ENCODE peak calls at places on chromosome 14, in four cellular contexts. One of them, this sample, is unnamed.
A peak's percentile ranks its signal among the peaks of the same experiment; 100 is the strongest.

GRCh38 chr14:92074555-92074954 is 31.8 kb downstream of the ATXN3 start:
- DNase-seq in HepG2: no peak
- DNase-seq in A549: no peak
- DNase-seq in GM12878: no peak
- DNase-seq in this sample: no peak

GRCh38 chr14:58238252-58239247 is 6.1 kb upstream of the PSMA3 start:
- DNase-seq in A549: no peak
- DNase-seq in HepG2: no peak
- DNase-seq in GM12878: no peak
- DNase-seq in this sample: no peak

GRCh38 chr14:44795725-44796124 is 166.0 kb downstream of the KLHL28 start:
- DNase-seq in GM12878: no peak
- DNase-seq in HepG2: no peak
- DNase-seq in A549: no peak
- DNase-seq in this sample: no peak

GRCh38 chr14:95242870-95243269 is 76.8 kb downstream of the CLMN start:
- DNase-seq in A549: no peak
- DNase-seq in GM12878: no peak
- DNase-seq in HepG2: no peak
- DNase-seq in this sample: no peak

GRCh38 chr14:49250517-49250916 is 335.7 kb downstream of the RPS29 start:
- DNase-seq in GM12878: no peak
- DNase-seq in HepG2: no peak
- DNase-seq in A549: no peak
- DNase-seq in this sample: no peak

GRCh38 chr14:20417250-20418186 is 4.2 kb upstream of the TEP1 start:
- DNase-seq in A549: no peak
- DNase-seq in HepG2: peak; percentile 65
- DNase-seq in GM12878: no peak
- DNase-seq in this sample: no peak

GRCh38 chr14:94423465-94424056 is 29.0 kb downstream of the SERPINA11 start:
- DNase-seq in GM12878: peak; percentile 24
- DNase-seq in A549: peak; percentile 61
- DNase-seq in HepG2: peak; percentile 80
- DNase-seq in this sample: peak; percentile 41

GRCh38 chr14:81412779-81413178 is 12.7 kb upstream of the STON2 start:
- DNase-seq in HepG2: no peak
- DNase-seq in A549: no peak
- DNase-seq in GM12878: no peak
- DNase-seq in this sample: no peak

GRCh38 chr14:77369280-77369679 is 7.6 kb downstream of the TMED8 start:
- DNase-seq in HepG2: no peak
- DNase-seq in GM12878: no peak
- DNase-seq in A549: no peak
- DNase-seq in this sample: no peak

GRCh38 chr14:55107766-55108554 is 21.1 kb upstream of the LGALS3 start:
- DNase-seq in GM12878: no peak
- DNase-seq in A549: peak; percentile 71
- DNase-seq in HepG2: peak; percentile 83
- DNase-seq in this sample: no peak

GRCh38 chr14:53696217-53696965 is 260.2 kb downstream of the BMP4 start:
- DNase-seq in HepG2: peak; percentile 72
- DNase-seq in GM12878: no peak
- DNase-seq in A549: no peak
- DNase-seq in this sample: no peak

GRCh38 chr14:65128096-65128495 is 25.8 kb upstream of the MAX start:
- DNase-seq in GM12878: no peak
- DNase-seq in HepG2: no peak
- DNase-seq in A549: no peak
- DNase-seq in this sample: no peak

GRCh38 chr14:54881761-54882401 is 20.7 kb downstream of the GCH1 start:
- DNase-seq in GM12878: no peak
- DNase-seq in HepG2: no peak
- DNase-seq in A549: no peak
- DNase-seq in this sample: no peak

GRCh38 chr14:26370118-26370517 is 227.7 kb downstream of the NOVA1 start:
- DNase-seq in GM12878: no peak
- DNase-seq in HepG2: no peak
- DNase-seq in A549: no peak
- DNase-seq in this sample: no peak

GRCh38 chr14:96284008-96284407 is 28.0 kb downstream of the BDKRB1 start:
- DNase-seq in GM12878: no peak
- DNase-seq in HepG2: no peak
- DNase-seq in A549: no peak
- DNase-seq in this sample: no peak

GRCh38 chr14:20409226-20409625 is 4.1 kb downstream of the TEP1 start:
- DNase-seq in HepG2: no peak
- DNase-seq in A549: no peak
- DNase-seq in GM12878: no peak
- DNase-seq in this sample: no peak

GRCh38 chr14:32709072-32709471 is 229.6 kb upstream of the NPAS3 start:
- DNase-seq in A549: no peak
- DNase-seq in HepG2: no peak
- DNase-seq in GM12878: no peak
- DNase-seq in this sample: no peak

GRCh38 chr14:88613552-88614010 is 50.7 kb downstream of the ZC3H14 start:
- DNase-seq in A549: no peak
- DNase-seq in GM12878: no peak
- DNase-seq in HepG2: peak; percentile 86
- DNase-seq in this sample: no peak

GRCh38 chr14:76781648-76782051 is 20.4 kb downstream of the VASH1 start:
- DNase-seq in HepG2: no peak
- DNase-seq in GM12878: no peak
- DNase-seq in A549: no peak
- DNase-seq in this sample: no peak

GRCh38 chr14:101404426-101405170 is 156.7 kb upstream of the DIO3 start:
- DNase-seq in A549: no peak
- DNase-seq in HepG2: no peak
- DNase-seq in GM12878: no peak
- DNase-seq in this sample: peak; percentile 64

GRCh38 chr14:55711171-55711811 is 131.3 kb downstream of the KTN1 start:
- DNase-seq in A549: no peak
- DNase-seq in GM12878: no peak
- DNase-seq in HepG2: no peak
- DNase-seq in this sample: no peak

GRCh38 chr14:95440951-95441350 is 75.5 kb downstream of the SYNE3 start:
- DNase-seq in GM12878: no peak
- DNase-seq in HepG2: no peak
- DNase-seq in A549: no peak
- DNase-seq in this sample: peak; percentile 65

GRCh38 chr14:87994974-87995373 is 2.0 kb upstream of the GALC start:
- DNase-seq in A549: no peak
- DNase-seq in HepG2: peak; percentile 13
- DNase-seq in GM12878: peak; percentile 83
- DNase-seq in this sample: no peak

GRCh38 chr14:47948981-47949380 is 273.6 kb upstream of the MDGA2 start:
- DNase-seq in GM12878: no peak
- DNase-seq in HepG2: no peak
- DNase-seq in A549: no peak
- DNase-seq in this sample: peak; percentile 0

GRCh38 chr14:56817396-56817921 is 7.2 kb upstream of the OTX2 start:
- DNase-seq in GM12878: no peak
- DNase-seq in HepG2: no peak
- DNase-seq in A549: no peak
- DNase-seq in this sample: no peak

GRCh38 chr14:99603471-99603933 is 505 bp downstream of the CCDC85C start:
- DNase-seq in HepG2: no peak
- DNase-seq in A549: no peak
- DNase-seq in GM12878: no peak
- DNase-seq in this sample: no peak

GRCh38 chr14:88919502-88919901 is 95.1 kb downstream of the TTC8 start:
- DNase-seq in A549: peak; percentile 15
- DNase-seq in GM12878: no peak
- DNase-seq in HepG2: no peak
- DNase-seq in this sample: no peak

GRCh38 chr14:95026851-95027463 is 130.4 kb downstream of the DICER1 start:
- DNase-seq in GM12878: no peak
- DNase-seq in HepG2: no peak
- DNase-seq in A549: no peak
- DNase-seq in this sample: no peak

GRCh38 chr14:80202888-80203562 is 8.3 kb downstream of the DIO2 start:
- DNase-seq in GM12878: no peak
- DNase-seq in A549: no peak
- DNase-seq in HepG2: peak; percentile 6
- DNase-seq in this sample: peak; percentile 20

GRCh38 chr14:92712654-92713051 is 35.8 kb downstream of the LGMN start:
- DNase-seq in HepG2: no peak
- DNase-seq in A549: no peak
- DNase-seq in GM12878: no peak
- DNase-seq in this sample: no peak

DNA sequence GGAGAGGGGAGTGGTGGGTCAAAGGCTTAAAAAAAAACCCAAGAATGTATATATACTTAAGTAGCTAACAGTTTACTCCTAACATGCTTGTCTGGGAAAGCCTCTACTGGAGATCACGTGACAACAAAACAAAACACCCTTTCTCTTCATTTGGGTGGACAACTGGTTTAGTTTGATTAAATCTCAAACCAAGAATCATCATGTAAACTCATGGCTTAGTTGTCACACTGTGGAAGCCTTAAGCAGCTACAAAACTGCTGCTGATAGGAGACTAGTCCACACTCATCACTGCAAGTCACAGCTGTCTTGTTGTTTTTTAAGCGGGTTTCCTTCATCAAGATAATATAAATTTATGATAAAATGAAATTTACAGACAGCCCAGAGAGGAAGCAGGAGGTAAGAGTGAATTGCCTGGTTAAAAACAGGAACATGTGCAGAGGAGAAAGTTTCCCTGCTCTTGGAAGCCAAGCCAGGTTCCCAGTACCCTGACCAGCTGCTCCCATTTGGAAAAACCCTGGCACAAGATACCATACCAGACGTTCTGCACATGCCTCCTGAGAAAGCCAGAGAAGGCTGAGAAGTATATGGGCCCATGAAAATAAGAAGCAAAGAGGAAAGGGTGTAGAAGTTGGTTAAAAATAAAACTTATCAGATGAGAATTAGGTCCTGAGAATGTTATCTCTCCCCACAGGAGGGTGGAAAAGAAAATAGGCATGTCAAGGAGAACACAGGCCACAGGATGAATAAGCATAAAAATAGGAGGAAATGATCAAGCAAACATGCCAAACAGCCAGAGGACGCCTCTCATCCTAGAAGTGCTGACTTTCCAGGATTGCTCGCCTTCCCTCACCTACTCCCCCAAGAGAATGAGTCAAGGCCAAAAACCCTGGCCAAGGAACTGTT is 34.0 kb downstream of the EGLN3 start:
- DNase-seq in GM12878: no peak
- DNase-seq in HepG2: no peak
- DNase-seq in A549: peak; percentile 15
- DNase-seq in this sample: no peak
- TF ChIP-seq EP300 in GM12878: no peak
- TF ChIP-seq EP300 in HepG2: no peak
- TF ChIP-seq EP300 in A549: no peak
- TF ChIP-seq EP300 in this sample: no peak

GRCh38 chr14:74326369-74327152 is 21.7 kb upstream of the VRTN start:
- DNase-seq in GM12878: no peak
- DNase-seq in HepG2: peak; percentile 26
- DNase-seq in A549: no peak
- DNase-seq in this sample: peak; percentile 10
- TF ChIP-seq PBX3 in GM12878: no peak
- TF ChIP-seq PBX3 in HepG2: no peak
- TF ChIP-seq PBX3 in A549: no peak
- TF ChIP-seq PBX3 in this sample: no peak

GRCh38 chr14:68651652-68652432 is 141.0 kb downstream of the ZFP36L1 start:
- DNase-seq in HepG2: no peak
- DNase-seq in GM12878: no peak
- DNase-seq in A549: no peak
- DNase-seq in this sample: no peak
- TF ChIP-seq EP300 in HepG2: no peak
- TF ChIP-seq EP300 in GM12878: no peak
- TF ChIP-seq EP300 in A549: no peak
- TF ChIP-seq EP300 in this sample: no peak

GRCh38 chr14:105010106-105010505 is 10.8 kb downstream of the CDCA4 start:
- DNase-seq in HepG2: no peak
- DNase-seq in A549: no peak
- DNase-seq in GM12878: no peak
- DNase-seq in this sample: no peak

GRCh38 chr14:105012171-105012985 is 8.5 kb downstream of the CDCA4 start:
- DNase-seq in GM12878: no peak
- DNase-seq in HepG2: no peak
- DNase-seq in A549: peak; percentile 49
- DNase-seq in this sample: peak; percentile 72

GRCh38 chr14:105013150-105013787 is 7.6 kb downstream of the CDCA4 start:
- DNase-seq in GM12878: no peak
- DNase-seq in HepG2: no peak
- DNase-seq in A549: no peak
- DNase-seq in this sample: peak; percentile 85

GRCh38 chr14:105010891-105011291 is 10.0 kb downstream of the CDCA4 start:
- DNase-seq in HepG2: no peak
- DNase-seq in A549: no peak
- DNase-seq in GM12878: no peak
- DNase-seq in this sample: no peak

DNA sequence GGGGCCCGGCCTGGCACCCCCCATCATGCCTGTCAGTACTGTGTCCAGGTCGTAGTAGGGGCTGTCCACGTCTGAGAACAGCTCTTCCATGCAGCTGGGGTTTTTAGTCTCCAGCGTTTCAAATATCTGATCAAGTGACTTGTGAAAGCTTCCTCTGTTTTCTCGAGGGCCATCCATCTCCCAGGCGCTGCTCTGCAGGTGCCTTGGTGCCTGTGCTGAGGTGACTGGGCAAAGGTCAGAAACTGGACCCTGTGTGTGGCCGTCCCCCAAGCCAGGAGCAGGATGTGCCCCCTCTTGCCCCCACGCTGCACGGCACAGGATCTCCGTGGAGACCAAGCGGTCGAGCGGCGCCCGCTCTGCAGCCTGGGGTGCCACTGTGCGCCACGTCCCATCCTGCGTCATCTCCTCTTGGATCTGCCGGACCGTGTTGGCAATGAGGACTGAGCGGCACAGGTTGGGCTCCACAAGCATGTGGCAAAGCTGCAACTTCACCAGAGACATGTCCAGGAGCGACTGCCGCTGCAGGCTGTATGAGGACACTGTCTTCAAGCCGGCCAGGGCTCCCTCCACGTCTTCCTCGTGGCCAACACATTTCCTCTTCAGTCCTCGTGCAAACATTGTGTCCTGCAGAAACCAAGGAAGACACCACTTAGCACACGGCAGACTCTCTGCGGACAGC is 9.4 kb downstream of the CDCA4 start:
- DNase-seq in A549: no peak
- DNase-seq in GM12878: no peak
- DNase-seq in HepG2: no peak
- DNase-seq in this sample: no peak
- TF ChIP-seq PBX3 in A549: no peak
- TF ChIP-seq PBX3 in GM12878: no peak
- TF ChIP-seq PBX3 in HepG2: no peak
- TF ChIP-seq PBX3 in this sample: no peak

GRCh38 chr14:102768223-102769048 is 8.8 kb upstream of the TRAF3 start:
- DNase-seq in HepG2: no peak
- DNase-seq in GM12878: peak; percentile 86
- DNase-seq in A549: no peak
- DNase-seq in this sample: no peak
- TF ChIP-seq EP300 in HepG2: no peak
- TF ChIP-seq EP300 in GM12878: peak; percentile 45
- TF ChIP-seq EP300 in A549: no peak
- TF ChIP-seq EP300 in this sample: no peak

GRCh38 chr14:41362134-41362533 is 244.5 kb upstream of the LRFN5 start:
- DNase-seq in HepG2: no peak
- DNase-seq in A549: no peak
- DNase-seq in GM12878: no peak
- DNase-seq in this sample: no peak
- TF ChIP-seq PBX3 in HepG2: no peak
- TF ChIP-seq PBX3 in A549: no peak
- TF ChIP-seq PBX3 in GM12878: no peak
- TF ChIP-seq PBX3 in this sample: no peak

GRCh38 chr14:35197015-35197414 is 74.7 kb downstream of the PRORP start:
- DNase-seq in GM12878: no peak
- DNase-seq in A549: no peak
- DNase-seq in HepG2: no peak
- DNase-seq in this sample: no peak
- TF ChIP-seq EP300 in GM12878: no peak
- TF ChIP-seq EP300 in A549: no peak
- TF ChIP-seq EP300 in HepG2: no peak
- TF ChIP-seq EP300 in this sample: no peak